ENCODE peak calls at places on chromosomes 11 and 22, in five cellular contexts. H is AG04449, V is MM.1S, A is GM12865, X is AG04450. M is an unnamed sample.
A peak's percentile ranks its signal among the peaks of the same experiment; 100 is the strongest.

GRCh38 chr11:16095756-16096155 is 260.6 kb downstream of the SOX6 start:
- DNase-seq in H (no peak), V (no peak), A (no peak), X (no peak), M (no peak)

GRCh38 chr11:26983645-26984044 is 10.3 kb upstream of the FIBIN start:
- DNase-seq in H (no peak), V (no peak), A (no peak), X (no peak), M (no peak)

GRCh38 chr11:60840711-60841430 is 1.0 kb upstream of the CCDC86 start:
- DNase-seq in H (peak; percentile 83), V (peak; percentile 78), A (no peak), X (peak; percentile 74), M (no peak)

GRCh38 chr11:121892863-121893262 is 223.2 kb downstream of the BLID start:
- DNase-seq in H (no peak), V (no peak), A (no peak), X (no peak), M (no peak)

GRCh38 chr11:4093519-4094347 is 866 bp upstream of the RRM1 start:
- DNase-seq in H (no peak), V (peak; percentile 10), A (no peak), X (no peak), M (no peak)

GRCh38 chr22:48683640-48684039 is 1144.0 kb downstream of the BRD1 start:
- DNase-seq in H (no peak), V (no peak), A (no peak), X (no peak), M (no peak)

GRCh38 chr11:76314741-76315090 is 66.2 kb downstream of the THAP12 start:
- DNase-seq in H (peak; percentile 24), V (no peak), A (no peak), X (no peak), M (no peak)

GRCh38 chr11:65087216-65087615 is 3.2 kb downstream of the ZFPL1 start:
- DNase-seq in H (no peak), V (no peak), A (no peak), X (no peak), M (no peak)

GRCh38 chr22:28111501-28111900 is 192.4 kb upstream of the PITPNB start:
- DNase-seq in H (no peak), V (no peak), A (no peak), X (no peak), M (no peak)

GRCh38 chr11:117874253-117874909 is 2.1 kb downstream of the FXYD6 start:
- DNase-seq in H (no peak), V (no peak), A (no peak), X (no peak), M (no peak)
- H3K4me3 ChIP-seq in H (no peak overlapping the region), V (no peak overlapping the region), A (no peak overlapping the region), X (no peak overlapping the region), M (no peak overlapping the region)

GRCh38 chr11:123083623-123084029 is 21.7 kb upstream of the HSPA8 start:
- DNase-seq in H (peak; percentile 82), V (no peak), A (no peak), X (peak; percentile 90), M (no peak)

GRCh38 chr11:123084454-123084853 is 22.5 kb upstream of the HSPA8 start:
- DNase-seq in H (no peak), V (no peak), A (no peak), X (no peak), M (no peak)

GRCh38 chr11:123082977-123083376 is 21.0 kb upstream of the HSPA8 start:
- DNase-seq in H (no peak), V (no peak), A (no peak), X (no peak), M (no peak)

GRCh38 chr11:123076484-123076883 is 14.5 kb upstream of the HSPA8 start:
- DNase-seq in H (no peak), V (no peak), A (no peak), X (no peak), M (no peak)

DNA sequence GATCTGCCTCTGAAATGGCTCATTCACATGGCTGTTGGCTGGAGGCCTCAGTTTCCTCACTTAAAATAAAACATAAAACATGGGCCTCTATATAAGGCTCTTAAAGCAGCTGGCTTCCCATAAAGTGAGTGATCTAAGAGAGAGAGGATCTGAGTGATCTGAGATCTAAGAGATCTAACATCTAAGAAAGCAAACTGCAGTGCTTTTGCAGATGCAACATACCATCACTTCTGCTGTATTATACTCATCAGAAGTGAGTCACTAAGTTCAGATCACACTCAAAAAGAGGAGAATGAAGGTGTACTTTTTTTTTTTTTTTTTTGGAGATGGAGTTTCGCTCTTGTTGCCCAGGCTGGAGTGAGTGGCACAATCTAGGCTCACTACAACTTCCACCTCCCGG is 18.1 kb upstream of the HSPA8 start:
- DNase-seq in H (no peak), V (no peak), A (no peak), X (no peak), M (no peak)
- H3K4me3 ChIP-seq in H (no peak overlapping the region), V (no peak overlapping the region), A (no peak overlapping the region), X (no peak overlapping the region), M (no peak overlapping the region)

GRCh38 chr22:20946080-20946986 is 20.7 kb upstream of the AIFM3 start:
- DNase-seq in H (no peak), V (no peak), A (no peak), X (no peak), M (no peak)

GRCh38 chr22:20944042-20944441 is 23.0 kb upstream of the AIFM3 start:
- DNase-seq in H (no peak), V (no peak), A (no peak), X (no peak), M (no peak)

GRCh38 chr22:20943104-20943933 is 23.7 kb upstream of the AIFM3 start:
- DNase-seq in H (no peak), V (no peak), A (no peak), X (no peak), M (no peak)

GRCh38 chr22:20946991-20947390 is 20.1 kb upstream of the AIFM3 start:
- DNase-seq in H (no peak), V (no peak), A (no peak), X (no peak), M (no peak)

DNA sequence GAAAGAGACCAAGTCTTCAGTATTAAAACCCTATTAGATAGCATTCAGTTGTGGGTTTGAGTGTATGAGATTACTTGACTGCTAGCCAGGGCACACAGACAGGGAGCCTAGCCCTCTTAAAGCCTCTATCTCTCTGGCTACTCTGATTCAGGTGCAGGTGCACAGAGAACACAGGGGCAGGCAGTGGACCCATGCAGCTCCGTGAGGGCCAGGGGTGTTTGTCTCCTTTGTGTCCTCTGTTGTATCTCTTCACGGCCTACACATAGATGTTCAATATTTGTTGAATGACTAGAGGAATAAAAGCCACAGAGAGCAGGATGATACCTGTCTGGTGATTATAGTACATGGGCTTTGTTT is 21.5 kb upstream of the AIFM3 start:
- DNase-seq in H (no peak), V (no peak), A (no peak), X (no peak), M (no peak)
- H3K4me3 ChIP-seq in H (no peak overlapping the region), V (no peak overlapping the region), A (no peak overlapping the region), X (no peak overlapping the region), M (no peak overlapping the region)

GRCh38 chr11:18105086-18105801 is 638 bp downstream of the SAAL1 start:
- DNase-seq in H (no peak), V (no peak), A (peak; percentile 6), X (no peak), M (no peak)
- H3K4me3 ChIP-seq in H (peak overlapping the region; percentile 90), V (peak overlapping the region; percentile 95), A (peak overlapping the region; percentile 94), X (peak overlapping the region; percentile 90), M (peak overlapping the region; percentile 88)

M was measured in Jurkat, Clone E6-1.